ENCODE peak calls at places on chromosomes 2 and 18, in eight cellular contexts. O, N, K, W, D, Y, R and T are unnamed samples.

GRCh38 chr2:148876190-148876588 is 1.2 kb downstream of the KIF5C start:
- DNase-seq in O (no peak), K (no peak), R (no peak), N (no peak), W (no peak), D (no peak), Y (peak), T (no peak)

GRCh38 chr2:72944804-72945449 is 27.6 kb downstream of the EMX1 start:
- DNase-seq in O (no peak), K (no peak), N (no peak), R (no peak), W (no peak), Y (no peak), D (no peak), T (no peak)

GRCh38 chr18:24894880-24895279 is 434.4 kb downstream of the HRH4 start:
- DNase-seq in R (no peak), D (peak), W (no peak), Y (no peak), O (no peak), K (no peak), N (no peak), T (no peak)

GRCh38 chr2:85393836-85394235 is 16.3 kb downstream of the CAPG start:
- DNase-seq in O (no peak), K (no peak), N (no peak), W (no peak), D (no peak), R (no peak), Y (no peak), T (no peak)

GRCh38 chr2:54050445-54050844 is 65.0 kb upstream of the ACYP2 start:
- DNase-seq in Y (no peak), O (no peak), D (no peak), N (no peak), W (no peak), K (no peak), R (no peak), T (no peak)

GRCh38 chr2:96116424-96116878 is at the start of gene ADRA2B:
- DNase-seq in D (no peak), W (peak), N (no peak), O (peak), R (no peak), Y (no peak), K (peak), T (no peak)

GRCh38 chr2:141137121-141137693 is 993.6 kb downstream of the LRP1B start:
- DNase-seq in D (no peak), N (no peak), O (no peak), K (no peak), W (no peak), R (no peak), Y (no peak), T (no peak)

GRCh38 chr2:9140570-9141378 is 65.8 kb upstream of the ASAP2 start:
- DNase-seq in Y (no peak), K (peak), D (peak), O (no peak), R (no peak), N (peak), W (no peak), T (no peak)

GRCh38 chr2:94767336-94767735 is 103.9 kb upstream of the TEKT4 start:
- DNase-seq in N (no peak), W (no peak), R (no peak), D (no peak), Y (no peak), O (no peak), K (no peak), T (no peak)

GRCh38 chr2:6031165-6031867 is 339.1 kb downstream of the SOX11 start:
- DNase-seq in D (no peak), W (no peak), K (no peak), Y (no peak), R (no peak), O (no peak), N (no peak), T (no peak)

GRCh38 chr2:11701831-11702301 is 31.9 kb upstream of the NTSR2 start:
- DNase-seq in R (no peak), D (no peak), Y (no peak), O (no peak), K (no peak), N (no peak), W (no peak), T (no peak)

GRCh38 chr2:88199912-88200682 is 30.0 kb downstream of the THNSL2 start:
- DNase-seq in D (no peak), O (no peak), N (no peak), R (no peak), W (no peak), Y (peak), K (no peak), T (no peak)

GRCh38 chr2:74876081-74876886 is 42.4 kb downstream of the HK2 start:
- DNase-seq in R (no peak), W (peak), N (no peak), D (peak), Y (peak), K (peak), O (peak), T (no peak)

GRCh38 chr18:58676270-58676669 is 5.0 kb downstream of the MALT1 start:
- DNase-seq in K (no peak), R (no peak), D (no peak), Y (no peak), O (no peak), N (no peak), W (no peak), T (no peak)

GRCh38 chr2:226799211-226799975 is at the start of gene IRS1:
- DNase-seq in W (peak), K (peak), N (no peak), O (peak), D (peak), R (peak), Y (peak), T (peak)
- TF ChIP-seq CTCF in W (no peak), K (no peak), N (peak), O (no peak), D (peak), R (peak), Y (peak), T (no peak)

GRCh38 chr2:215137329-215137686 is 1.1 kb downstream of the ABCA12 start:
- DNase-seq in O (no peak), R (no peak), W (no peak), K (no peak), D (no peak), N (no peak), Y (no peak), T (no peak)

GRCh38 chr2:215140166-215140707 is 1.8 kb upstream of the ABCA12 start:
- DNase-seq in Y (no peak), O (no peak), W (no peak), R (no peak), N (no peak), D (no peak), K (no peak), T (no peak)

GRCh38 chr2:215136669-215137328 is 1.6 kb downstream of the ABCA12 start:
- DNase-seq in N (no peak), W (no peak), R (no peak), O (no peak), Y (no peak), K (peak), D (peak), T (no peak)

GRCh38 chr2:215138466-215138865 is at the start of gene ABCA12:
- DNase-seq in O (no peak), Y (no peak), R (no peak), W (peak), N (no peak), K (no peak), D (no peak), T (no peak)

DNA sequence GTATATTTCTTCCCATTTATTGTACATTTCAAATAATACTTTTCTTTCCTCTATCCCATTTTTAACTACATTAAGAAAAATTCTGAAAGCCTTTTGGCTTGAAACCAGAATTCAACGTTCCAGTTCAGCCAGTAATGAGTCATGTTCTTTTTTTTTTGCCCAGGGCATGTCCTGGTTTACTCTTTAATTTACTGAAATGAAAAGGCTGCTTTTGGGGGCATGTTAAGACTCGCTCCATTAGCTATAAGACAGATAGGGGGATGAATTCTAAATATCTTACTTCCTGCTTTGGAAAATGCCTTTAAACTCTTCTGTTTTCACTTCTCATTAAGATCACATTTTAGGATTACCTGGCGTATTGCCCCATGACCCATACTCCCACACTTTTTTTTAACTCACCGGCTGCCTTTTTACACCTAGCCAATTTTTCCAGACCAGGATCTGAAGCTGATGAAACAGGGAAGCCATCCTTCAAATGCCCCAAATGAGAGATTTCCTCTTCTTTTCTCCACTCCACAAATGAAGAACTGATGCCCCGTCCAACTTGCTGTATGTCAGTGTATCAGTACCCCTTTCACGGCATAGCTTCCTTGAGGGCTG is 585 bp downstream of the ABCA12 start:
- DNase-seq in D (peak), Y (no peak), O (no peak), K (peak), N (no peak), W (peak), R (no peak), T (no peak)
- TF ChIP-seq CTCF in D (no peak), Y (no peak), O (no peak), K (no peak), N (no peak), W (no peak), R (no peak), T (no peak)

DNA sequence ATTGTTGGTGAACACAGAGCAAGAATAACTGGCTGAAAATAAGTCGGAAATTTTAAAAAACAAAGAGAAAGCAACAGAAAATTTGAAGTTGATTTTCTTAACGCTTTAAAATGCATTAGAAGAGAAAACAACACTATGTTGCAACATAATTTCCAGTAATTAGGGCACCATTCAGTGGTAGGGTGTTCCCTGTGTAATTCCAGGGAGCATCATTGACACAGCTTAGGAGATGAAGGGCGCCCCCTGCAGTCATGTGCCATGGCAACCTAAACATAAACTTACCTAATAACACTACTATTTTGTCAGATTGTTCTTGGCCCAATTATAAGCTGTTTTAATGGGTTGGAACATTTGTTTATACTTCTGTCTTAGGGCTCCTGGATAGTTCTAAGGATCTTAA is 99.6 kb downstream of the DTNA start:
- DNase-seq in D (peak), W (no peak), R (peak), N (no peak), K (peak), Y (no peak), O (no peak), T (no peak)
- TF ChIP-seq CTCF in D (peak), W (peak), R (peak), N (peak), K (peak), Y (peak), O (no peak), T (peak)

GRCh38 chr2:70767094-70767698 is 804 bp downstream of the ADD2 start:
- DNase-seq in W (no peak), K (no peak), Y (peak), R (no peak), O (no peak), D (no peak), N (no peak), T (peak)

GRCh38 chr2:70766357-70767093 is 1.5 kb downstream of the ADD2 start:
- DNase-seq in W (no peak), N (no peak), R (no peak), Y (no peak), K (no peak), O (no peak), D (no peak), T (no peak)

GRCh38 chr2:70768585-70769085 is 635 bp upstream of the ADD2 start:
- DNase-seq in R (no peak), K (no peak), D (no peak), Y (no peak), O (no peak), W (no peak), N (no peak), T (no peak)

GRCh38 chr2:70769450-70769849 is 1.4 kb upstream of the ADD2 start:
- DNase-seq in W (no peak), Y (no peak), D (no peak), O (no peak), R (no peak), K (no peak), N (no peak), T (no peak)

DNA sequence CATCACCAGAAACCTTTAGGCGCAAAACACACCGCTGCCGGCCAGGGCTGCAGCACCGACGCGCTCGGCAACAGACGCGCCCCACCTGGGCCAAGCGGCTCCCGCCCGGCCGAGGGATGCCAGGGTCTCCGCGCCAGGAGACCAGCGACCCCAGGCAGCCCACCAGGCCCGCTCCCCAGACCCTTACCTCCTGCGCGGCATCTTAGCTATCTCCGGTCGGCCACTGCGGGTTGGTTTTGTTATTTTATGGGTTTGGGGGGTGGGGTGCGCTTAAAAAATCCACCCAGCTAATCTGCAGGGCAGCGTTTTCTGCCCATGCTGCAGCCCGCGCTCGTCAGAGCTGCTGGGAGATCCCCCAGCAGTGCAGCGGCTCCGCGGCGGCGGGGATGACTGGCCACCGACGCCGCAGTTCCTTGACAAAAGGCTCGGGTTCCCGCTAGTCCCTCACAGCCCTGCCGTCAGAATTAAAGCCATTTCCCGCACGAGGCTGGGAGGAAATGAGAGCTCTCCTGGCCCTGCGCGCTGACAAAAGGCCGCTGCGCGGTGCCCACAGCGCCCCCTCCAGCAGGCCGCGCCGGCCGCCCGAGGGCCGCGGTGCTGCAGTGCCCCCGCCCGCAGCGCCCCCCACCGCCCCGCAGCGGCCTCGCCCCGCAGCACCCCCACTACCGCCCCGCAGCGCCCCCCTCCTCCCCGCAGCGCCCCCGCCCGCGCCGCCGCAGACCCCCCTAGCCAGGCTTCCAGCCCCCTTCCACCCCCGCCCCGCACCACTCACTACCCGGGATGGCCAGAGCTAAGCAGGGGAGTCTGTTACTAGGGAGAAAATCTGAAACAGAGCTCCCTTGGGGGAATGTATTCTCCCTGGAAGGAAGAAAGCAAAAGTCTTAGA is at the start of gene ADD2:
- DNase-seq in Y (peak), D (peak), K (peak), O (no peak), R (peak), W (peak), N (no peak), T (peak)
- TF ChIP-seq CTCF in Y (peak), D (peak), K (peak), O (peak), R (peak), W (no peak), N (no peak), T (peak)

DNA sequence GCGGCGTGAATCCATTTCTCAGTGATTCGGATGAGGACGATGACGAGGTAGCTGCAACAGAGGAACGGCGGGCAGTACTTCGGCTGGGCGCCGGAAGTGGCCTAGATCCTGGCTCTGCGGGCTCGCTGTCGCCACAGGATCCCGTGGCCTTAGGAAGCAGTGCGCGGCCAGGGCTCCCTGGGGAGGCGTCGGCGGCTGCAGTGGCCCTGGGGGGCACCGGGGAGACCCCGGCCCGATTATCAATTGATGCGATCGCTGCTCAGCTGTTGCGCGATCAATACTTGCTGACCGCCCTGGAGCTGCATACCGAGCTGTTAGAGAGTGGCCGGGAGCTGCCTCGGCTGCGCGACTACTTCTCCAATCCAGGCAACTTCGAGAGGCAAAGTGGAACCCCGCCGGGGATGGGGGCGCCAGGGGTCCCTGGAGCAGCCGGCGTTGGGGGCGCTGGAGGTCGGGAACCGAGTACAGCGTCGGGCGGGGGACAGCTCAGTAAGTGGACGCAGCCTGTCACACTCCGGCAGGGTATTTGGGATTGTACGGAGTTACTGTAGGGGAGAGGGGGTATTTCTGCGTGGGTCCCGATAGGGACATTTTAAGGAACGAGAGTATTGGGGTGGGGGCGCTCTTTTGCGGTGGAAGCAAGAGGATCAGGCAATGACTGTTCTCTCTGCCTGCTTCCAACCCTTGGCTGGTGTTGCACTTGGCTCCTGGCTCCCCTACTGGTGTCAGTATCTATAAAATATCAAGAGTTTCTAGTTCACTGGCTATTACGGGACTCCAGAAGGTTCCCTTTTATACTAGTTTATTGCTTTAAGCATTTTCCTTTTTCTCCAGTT is 706 bp downstream of the RELCH start:
- DNase-seq in R (peak), O (peak), W (peak), D (peak), K (peak), N (no peak), Y (no peak), T (peak)
- TF ChIP-seq CTCF in R (no peak), O (no peak), W (no peak), D (peak), K (peak), N (no peak), Y (peak), T (peak)

GRCh38 chr2:211033765-211034164 is 477.4 kb downstream of the CPS1 start:
- DNase-seq in N (no peak), W (no peak), K (peak), D (peak), O (no peak), Y (no peak), R (no peak), T (no peak)
- TF ChIP-seq CTCF in N (peak), W (peak), K (peak), D (peak), O (no peak), Y (peak), R (peak), T (no peak)